ENCODE peak calls at places on chromosomes 7 and 10, in six cellular contexts. One of them, this sample, is unnamed.
A peak's percentile ranks its signal among the peaks of the same experiment; 100 is the strongest.

GRCh38 chr10:420154-421121 is 269.0 kb downstream of the DIP2C start:
- DNase-seq in spleen: peak; percentile 73
- DNase-seq in GM23338: no peak
- DNase-seq in endothelial cell of umbilical vein: peak; percentile 92
- DNase-seq in stomach: no peak
- DNase-seq in H1: no peak
- DNase-seq in this sample: no peak

GRCh38 chr10:59674211-59674836 is 35.3 kb downstream of the SLC16A9 start:
- DNase-seq in spleen: no peak
- DNase-seq in GM23338: no peak
- DNase-seq in endothelial cell of umbilical vein: no peak
- DNase-seq in stomach: no peak
- DNase-seq in H1: no peak
- DNase-seq in this sample: no peak

GRCh38 chr7:157021071-157021891 is 10.8 kb upstream of the MNX1 start:
- DNase-seq in spleen: peak; percentile 66
- DNase-seq in GM23338: peak; percentile 60
- DNase-seq in endothelial cell of umbilical vein: no peak
- DNase-seq in stomach: no peak
- DNase-seq in H1: peak; percentile 70
- DNase-seq in this sample: no peak

GRCh38 chr10:34156781-34157425 is 658.2 kb downstream of the PARD3 start:
- DNase-seq in spleen: no peak
- DNase-seq in GM23338: no peak
- DNase-seq in endothelial cell of umbilical vein: no peak
- DNase-seq in stomach: no peak
- DNase-seq in H1: no peak
- DNase-seq in this sample: no peak

GRCh38 chr10:61804414-61804813 is 97.1 kb upstream of the ARID5B start:
- DNase-seq in spleen: no peak
- DNase-seq in GM23338: no peak
- DNase-seq in endothelial cell of umbilical vein: peak; percentile 70
- DNase-seq in stomach: no peak
- DNase-seq in H1: no peak
- DNase-seq in this sample: no peak

GRCh38 chr10:8059191-8059936 is 4.9 kb downstream of the GATA3 start:
- DNase-seq in spleen: no peak
- DNase-seq in GM23338: peak; percentile 62
- DNase-seq in endothelial cell of umbilical vein: peak; percentile 71
- DNase-seq in stomach: no peak
- DNase-seq in H1: peak; percentile 55
- DNase-seq in this sample: no peak

GRCh38 chr10:42960491-42961155 is 116.2 kb upstream of the RET start:
- DNase-seq in spleen: peak; percentile 60
- DNase-seq in GM23338: peak; percentile 25
- DNase-seq in endothelial cell of umbilical vein: no peak
- DNase-seq in stomach: peak; percentile 23
- DNase-seq in H1: peak; percentile 45
- DNase-seq in this sample: no peak

GRCh38 chr10:69800665-69801064 is 1.0 kb upstream of the COL13A1 start:
- DNase-seq in spleen: no peak
- DNase-seq in GM23338: no peak
- DNase-seq in endothelial cell of umbilical vein: no peak
- DNase-seq in stomach: no peak
- DNase-seq in H1: no peak
- DNase-seq in this sample: no peak

GRCh38 chr7:148020679-148021078 is 569.9 kb upstream of the C7orf33 start:
- DNase-seq in spleen: no peak
- DNase-seq in GM23338: peak; percentile 33
- DNase-seq in endothelial cell of umbilical vein: no peak
- DNase-seq in stomach: no peak
- DNase-seq in H1: no peak
- DNase-seq in this sample: no peak

GRCh38 chr10:72085166-72085565 is 3.2 kb downstream of the SPOCK2 start:
- DNase-seq in spleen: no peak
- DNase-seq in GM23338: no peak
- DNase-seq in endothelial cell of umbilical vein: no peak
- DNase-seq in stomach: no peak
- DNase-seq in H1: no peak
- DNase-seq in this sample: no peak

GRCh38 chr7:21500117-21500516 is 42.7 kb upstream of the DNAH11 start:
- DNase-seq in spleen: no peak
- DNase-seq in GM23338: no peak
- DNase-seq in endothelial cell of umbilical vein: no peak
- DNase-seq in stomach: no peak
- DNase-seq in H1: no peak
- DNase-seq in this sample: no peak

GRCh38 chr7:76069238-76069638 is 21.3 kb downstream of the MDH2 start:
- DNase-seq in spleen: no peak
- DNase-seq in GM23338: peak; percentile 84
- DNase-seq in endothelial cell of umbilical vein: peak; percentile 61
- DNase-seq in stomach: peak; percentile 39
- DNase-seq in H1: no peak
- DNase-seq in this sample: no peak

GRCh38 chr7:913736-914520 is 37.6 kb downstream of the GET4 start:
- DNase-seq in spleen: no peak
- DNase-seq in GM23338: no peak
- DNase-seq in endothelial cell of umbilical vein: no peak
- DNase-seq in stomach: peak; percentile 88
- DNase-seq in H1: no peak
- DNase-seq in this sample: no peak

GRCh38 chr10:73877533-73878160 is 3.3 kb upstream of the CAMK2G start:
- DNase-seq in spleen: no peak
- DNase-seq in GM23338: no peak
- DNase-seq in endothelial cell of umbilical vein: no peak
- DNase-seq in stomach: no peak
- DNase-seq in H1: no peak
- DNase-seq in this sample: no peak

GRCh38 chr10:31017534-31018361 is 13.9 kb downstream of the ZNF438 start:
- DNase-seq in spleen: no peak
- DNase-seq in GM23338: no peak
- DNase-seq in endothelial cell of umbilical vein: no peak
- DNase-seq in stomach: no peak
- DNase-seq in H1: no peak
- DNase-seq in this sample: no peak

GRCh38 chr10:30215631-30216030 is 133.4 kb downstream of the MTPAP start:
- DNase-seq in spleen: no peak
- DNase-seq in GM23338: peak; percentile 33
- DNase-seq in endothelial cell of umbilical vein: no peak
- DNase-seq in stomach: no peak
- DNase-seq in H1: no peak
- DNase-seq in this sample: no peak

GRCh38 chr7:150858236-150859197 is 6.2 kb downstream of the AOC1 start:
- DNase-seq in spleen: no peak
- DNase-seq in GM23338: no peak
- DNase-seq in endothelial cell of umbilical vein: no peak
- DNase-seq in stomach: no peak
- DNase-seq in H1: peak; percentile 38
- DNase-seq in this sample: no peak
- TF ChIP-seq POLR2AphosphoS5 in spleen: no peak
- TF ChIP-seq POLR2AphosphoS5 in GM23338: no peak
- TF ChIP-seq POLR2AphosphoS5 in endothelial cell of umbilical vein: no peak
- TF ChIP-seq POLR2AphosphoS5 in stomach: no peak
- TF ChIP-seq POLR2AphosphoS5 in H1: no peak
- TF ChIP-seq POLR2AphosphoS5 in this sample: no peak

GRCh38 chr7:44980393-44981034 is 1.7 kb upstream of the MYO1G start:
- DNase-seq in spleen: peak; percentile 73
- DNase-seq in GM23338: no peak
- DNase-seq in endothelial cell of umbilical vein: no peak
- DNase-seq in stomach: no peak
- DNase-seq in H1: peak; percentile 42
- DNase-seq in this sample: no peak

GRCh38 chr7:44977304-44977858 is 1.4 kb downstream of the MYO1G start:
- DNase-seq in spleen: peak; percentile 89
- DNase-seq in GM23338: no peak
- DNase-seq in endothelial cell of umbilical vein: no peak
- DNase-seq in stomach: no peak
- DNase-seq in H1: no peak
- DNase-seq in this sample: no peak

GRCh38 chr7:44977956-44978355 is 859 bp downstream of the MYO1G start:
- DNase-seq in spleen: peak; percentile 83
- DNase-seq in GM23338: no peak
- DNase-seq in endothelial cell of umbilical vein: no peak
- DNase-seq in stomach: peak; percentile 41
- DNase-seq in H1: no peak
- DNase-seq in this sample: no peak

GRCh38 chr7:44979481-44980392 is 922 bp upstream of the MYO1G start:
- DNase-seq in spleen: peak; percentile 83
- DNase-seq in GM23338: peak; percentile 35
- DNase-seq in endothelial cell of umbilical vein: no peak
- DNase-seq in stomach: no peak
- DNase-seq in H1: peak; percentile 45
- DNase-seq in this sample: no peak

DNA sequence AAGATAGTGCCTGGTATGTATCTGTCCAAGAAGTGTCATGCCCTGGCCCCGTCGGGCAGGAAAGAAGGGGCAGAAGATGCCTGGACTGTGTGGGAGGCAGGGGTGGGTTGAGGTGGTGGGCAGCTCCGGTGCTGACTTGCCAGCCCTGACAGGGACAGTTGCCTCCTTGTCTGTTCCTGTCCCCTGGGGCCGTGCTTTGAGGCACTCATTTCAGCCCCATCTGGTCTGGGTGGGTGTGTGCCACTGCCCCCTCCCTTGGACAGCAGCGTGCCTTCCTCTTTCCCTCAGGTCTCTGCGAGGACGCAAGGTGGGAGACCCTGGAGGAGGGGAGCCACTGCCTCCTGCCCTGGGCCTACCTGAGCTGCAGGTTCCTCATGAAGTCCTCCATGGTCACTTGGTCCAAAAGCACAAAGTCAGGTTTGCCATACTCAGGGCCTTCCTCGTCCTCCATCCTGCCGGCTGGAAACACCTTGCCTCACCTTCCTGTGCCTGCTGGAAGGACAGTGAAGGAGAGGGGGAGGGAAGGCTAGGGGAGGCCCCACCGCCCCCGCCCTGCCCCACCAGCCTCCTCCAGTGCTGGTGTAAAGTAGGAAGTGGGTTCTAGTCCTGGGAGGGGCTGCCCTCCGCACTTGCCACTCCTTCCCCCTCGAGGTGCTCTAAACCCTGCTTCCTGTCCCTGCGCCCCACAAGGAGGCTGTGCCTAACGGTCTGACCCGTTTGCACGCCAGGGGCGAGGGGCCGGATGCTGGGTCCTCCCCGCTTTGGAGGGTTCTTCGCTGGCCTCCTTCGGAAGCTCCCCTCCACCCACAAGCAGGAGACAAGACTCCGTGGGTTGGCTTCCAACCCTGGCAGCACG is at the start of gene MYO1G:
- DNase-seq in spleen: peak; percentile 97
- DNase-seq in GM23338: no peak
- DNase-seq in endothelial cell of umbilical vein: no peak
- DNase-seq in stomach: peak; percentile 51
- DNase-seq in H1: peak; percentile 44
- DNase-seq in this sample: no peak
- H3K4me3 ChIP-seq in spleen: peak within 1 kb of the TSS; percentile 50
- H3K4me3 ChIP-seq in GM23338: no peak within 1 kb of the TSS
- H3K4me3 ChIP-seq in endothelial cell of umbilical vein: no peak within 1 kb of the TSS
- H3K4me3 ChIP-seq in stomach: peak within 1 kb of the TSS; percentile 44
- H3K4me3 ChIP-seq in H1: no peak within 1 kb of the TSS
- H3K4me3 ChIP-seq in this sample: peak within 1 kb of the TSS; percentile 26

GRCh38 chr7:7566651-7567611 is at the start of gene MIOS:
- DNase-seq in spleen: peak; percentile 97
- DNase-seq in GM23338: peak; percentile 82
- DNase-seq in endothelial cell of umbilical vein: peak; percentile 75
- DNase-seq in stomach: peak; percentile 90
- DNase-seq in H1: peak; percentile 88
- DNase-seq in this sample: no peak
- TF ChIP-seq POLR2AphosphoS5 in spleen: peak; percentile 88
- TF ChIP-seq POLR2AphosphoS5 in GM23338: peak; percentile 64
- TF ChIP-seq POLR2AphosphoS5 in endothelial cell of umbilical vein: peak; percentile 83
- TF ChIP-seq POLR2AphosphoS5 in stomach: peak; percentile 29
- TF ChIP-seq POLR2AphosphoS5 in H1: peak; percentile 52
- TF ChIP-seq POLR2AphosphoS5 in this sample: peak; percentile 38

GRCh38 chr7:50782376-50783208 is at the start of gene GRB10:
- DNase-seq in spleen: no peak
- DNase-seq in GM23338: peak; percentile 92
- DNase-seq in endothelial cell of umbilical vein: peak; percentile 35
- DNase-seq in stomach: no peak
- DNase-seq in H1: peak; percentile 83
- DNase-seq in this sample: no peak
- H3K4me3 ChIP-seq in spleen: peak within 1 kb of the TSS; percentile 47
- H3K4me3 ChIP-seq in GM23338: peak within 1 kb of the TSS; percentile 88
- H3K4me3 ChIP-seq in endothelial cell of umbilical vein: peak within 1 kb of the TSS; percentile 41
- H3K4me3 ChIP-seq in stomach: peak within 1 kb of the TSS; percentile 63
- H3K4me3 ChIP-seq in H1: peak within 1 kb of the TSS; percentile 38
- H3K4me3 ChIP-seq in this sample: peak within 1 kb of the TSS; percentile 38

GRCh38 chr10:4263281-4263921 is 478.4 kb upstream of the KLF6 start:
- DNase-seq in spleen: no peak
- DNase-seq in GM23338: no peak
- DNase-seq in endothelial cell of umbilical vein: no peak
- DNase-seq in stomach: no peak
- DNase-seq in H1: no peak
- DNase-seq in this sample: no peak

GRCh38 chr10:4267084-4267774 is 482.2 kb upstream of the KLF6 start:
- DNase-seq in spleen: no peak
- DNase-seq in GM23338: no peak
- DNase-seq in endothelial cell of umbilical vein: peak; percentile 46
- DNase-seq in stomach: no peak
- DNase-seq in H1: no peak
- DNase-seq in this sample: no peak

GRCh38 chr10:4264466-4264865 is 479.5 kb upstream of the KLF6 start:
- DNase-seq in spleen: no peak
- DNase-seq in GM23338: no peak
- DNase-seq in endothelial cell of umbilical vein: no peak
- DNase-seq in stomach: no peak
- DNase-seq in H1: no peak
- DNase-seq in this sample: no peak

GRCh38 chr10:4266387-4267083 is 481.5 kb upstream of the KLF6 start:
- DNase-seq in spleen: no peak
- DNase-seq in GM23338: no peak
- DNase-seq in endothelial cell of umbilical vein: peak; percentile 49
- DNase-seq in stomach: no peak
- DNase-seq in H1: no peak
- DNase-seq in this sample: no peak

DNA sequence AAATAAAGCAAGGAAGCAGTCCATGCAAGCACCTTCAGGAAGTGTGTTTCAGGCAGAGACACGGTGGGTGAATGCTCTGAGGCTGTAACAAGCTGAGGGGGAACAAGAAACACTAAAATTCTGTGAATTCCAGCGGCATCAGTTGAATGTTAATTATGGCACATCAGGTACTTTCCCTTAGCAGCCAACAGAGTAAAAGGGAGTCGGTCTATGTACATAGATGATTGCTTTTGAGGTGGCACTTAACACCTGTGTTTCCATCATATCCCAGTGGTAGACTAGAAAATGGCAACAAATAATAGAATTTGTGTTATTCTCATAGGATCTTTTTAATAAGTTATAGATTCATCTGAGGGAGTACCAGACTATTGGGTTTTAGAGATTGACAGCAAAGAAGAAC is 481.0 kb upstream of the KLF6 start:
- DNase-seq in spleen: no peak
- DNase-seq in GM23338: no peak
- DNase-seq in endothelial cell of umbilical vein: no peak
- DNase-seq in stomach: no peak
- DNase-seq in H1: no peak
- DNase-seq in this sample: no peak
- TF ChIP-seq POLR2AphosphoS5 in spleen: no peak
- TF ChIP-seq POLR2AphosphoS5 in GM23338: no peak
- TF ChIP-seq POLR2AphosphoS5 in endothelial cell of umbilical vein: no peak
- TF ChIP-seq POLR2AphosphoS5 in stomach: no peak
- TF ChIP-seq POLR2AphosphoS5 in H1: no peak
- TF ChIP-seq POLR2AphosphoS5 in this sample: no peak

GRCh38 chr10:132206806-132207535 is 20.2 kb downstream of the DPYSL4 start:
- DNase-seq in spleen: peak; percentile 67
- DNase-seq in GM23338: no peak
- DNase-seq in endothelial cell of umbilical vein: no peak
- DNase-seq in stomach: no peak
- DNase-seq in H1: no peak
- DNase-seq in this sample: no peak
- H3K4me3 ChIP-seq in spleen: no peak overlapping the region
- H3K4me3 ChIP-seq in GM23338: no peak overlapping the region
- H3K4me3 ChIP-seq in endothelial cell of umbilical vein: no peak overlapping the region
- H3K4me3 ChIP-seq in stomach: no peak overlapping the region
- H3K4me3 ChIP-seq in H1: no peak overlapping the region
- H3K4me3 ChIP-seq in this sample: no peak overlapping the region